ENCODE peak calls at places on chromosome 3, in seven cellular contexts. A, K, H, I, P, S and W are unnamed samples.

GRCh38 chr3:53253707-53254106 is 2.1 kb downstream of the TKT start:
- DNase-seq in A (no peak), K (no peak), H (no peak), I (no peak), P (no peak), S (no peak), W (no peak)

GRCh38 chr3:172760406-172760805 is 9.9 kb downstream of the ECT2 start:
- DNase-seq in A (no peak), K (no peak), H (no peak), I (no peak), P (peak; percentile 27), S (no peak), W (no peak)

GRCh38 chr3:157865449-157865862 is 240.8 kb downstream of the SHOX2 start:
- DNase-seq in A (no peak), K (no peak), H (peak; percentile 81), I (peak; percentile 66), P (no peak), S (peak; percentile 26), W (peak; percentile 72)

GRCh38 chr3:121648219-121648958 is 12.3 kb downstream of the HCLS1 start:
- DNase-seq in A (no peak), K (no peak), H (no peak), I (no peak), P (no peak), S (peak; percentile 41), W (peak; percentile 5)

GRCh38 chr3:171977426-171977825 is 62.0 kb upstream of the FNDC3B start:
- DNase-seq in A (no peak), K (no peak), H (no peak), I (no peak), P (no peak), S (no peak), W (no peak)

GRCh38 chr3:126340081-126340511 is 17.1 kb downstream of the KLF15 start:
- DNase-seq in A (no peak), K (no peak), H (peak; percentile 61), I (no peak), P (no peak), S (peak; percentile 59), W (no peak)

GRCh38 chr3:190003730-190004129 is 117.0 kb downstream of the P3H2 start:
- DNase-seq in A (no peak), K (no peak), H (no peak), I (no peak), P (peak; percentile 18), S (no peak), W (no peak)

GRCh38 chr3:123055352-123055751 is 11.5 kb upstream of the PDIA5 start:
- DNase-seq in A (no peak), K (no peak), H (no peak), I (no peak), P (no peak), S (no peak), W (no peak)

GRCh38 chr3:159787191-159787590 is 201.4 kb upstream of the IL12A start:
- DNase-seq in A (no peak), K (no peak), H (no peak), I (peak; percentile 49), P (peak; percentile 34), S (no peak), W (no peak)

GRCh38 chr3:43211681-43212080 is 74.7 kb upstream of the SNRK start:
- DNase-seq in A (no peak), K (no peak), H (no peak), I (no peak), P (no peak), S (no peak), W (no peak)

GRCh38 chr3:13313813-13314212 is 106.3 kb downstream of the NUP210 start:
- DNase-seq in A (no peak), K (no peak), H (no peak), I (no peak), P (no peak), S (no peak), W (no peak)

GRCh38 chr3:4575413-4575812 is 82.3 kb downstream of the ITPR1 start:
- DNase-seq in A (no peak), K (no peak), H (no peak), I (no peak), P (no peak), S (no peak), W (no peak)

GRCh38 chr3:58039609-58040008 is 31.4 kb downstream of the FLNB start:
- DNase-seq in A (no peak), K (no peak), H (no peak), I (no peak), P (no peak), S (no peak), W (no peak)

GRCh38 chr3:139561959-139562676 is 22.6 kb upstream of the RBP1 start:
- DNase-seq in A (no peak), K (no peak), H (no peak), I (peak; percentile 75), P (no peak), S (peak; percentile 36), W (peak; percentile 43)

GRCh38 chr3:128482175-128482856 is 10.7 kb downstream of the GATA2 start:
- DNase-seq in A (no peak), K (no peak), H (peak; percentile 56), I (no peak), P (no peak), S (peak; percentile 18), W (no peak)

GRCh38 chr3:138281561-138281960 is 48.1 kb downstream of the NME9 start:
- DNase-seq in A (no peak), K (no peak), H (no peak), I (no peak), P (no peak), S (no peak), W (no peak)

GRCh38 chr3:183278479-183279088 is 25.5 kb downstream of the B3GNT5 start:
- DNase-seq in A (no peak), K (no peak), H (no peak), I (no peak), P (no peak), S (no peak), W (peak; percentile 54)

GRCh38 chr3:8824238-8824637 is 54.8 kb upstream of the OXTR start:
- DNase-seq in A (no peak), K (no peak), H (no peak), I (no peak), P (no peak), S (no peak), W (no peak)

GRCh38 chr3:61168286-61168685 is 83.0 kb downstream of the FHIT start:
- DNase-seq in A (no peak), K (no peak), H (no peak), I (peak; percentile 5), P (no peak), S (no peak), W (no peak)

GRCh38 chr3:196327405-196327804 is 9.4 kb upstream of the DYNLT2B start:
- DNase-seq in A (no peak), K (no peak), H (no peak), I (peak; percentile 29), P (no peak), S (no peak), W (no peak)

GRCh38 chr3:158568784-158569183 is 2.2 kb upstream of the MLF1 start:
- DNase-seq in A (no peak), K (no peak), H (no peak), I (no peak), P (no peak), S (no peak), W (no peak)

GRCh38 chr3:177818712-177819111 is 621.4 kb upstream of the TBL1XR1 start:
- DNase-seq in A (no peak), K (no peak), H (no peak), I (no peak), P (no peak), S (no peak), W (no peak)

GRCh38 chr3:123412076-123412475 is 36.8 kb downstream of the ADCY5 start:
- DNase-seq in A (no peak), K (no peak), H (peak; percentile 59), I (peak; percentile 66), P (no peak), S (no peak), W (no peak)

GRCh38 chr3:109071349-109072142 is 46.4 kb downstream of the MORC1 start:
- DNase-seq in A (no peak), K (peak; percentile 85), H (no peak), I (no peak), P (no peak), S (peak; percentile 40), W (peak; percentile 95)

GRCh38 chr3:35946857-35947514 is 307.7 kb downstream of the ARPP21 start:
- DNase-seq in A (no peak), K (no peak), H (no peak), I (no peak), P (no peak), S (no peak), W (no peak)

GRCh38 chr3:128849776-128850542 is 29.5 kb upstream of the ACAD9 start:
- DNase-seq in A (no peak), K (no peak), H (no peak), I (peak; percentile 50), P (peak; percentile 3), S (no peak), W (no peak)